ENCODE peak calls at places on chromosomes 12 and 14, in eight cellular contexts. T is cardiac muscle cell, F is NT2/D1, X is spleen, Y is A673, Z is fibroblast of lung, U is tibial artery, G is heart left ventricle. K is an unnamed sample. For H3K36me3, the result is how much of the 10 kb centered on the place peaks cover.

GRCh38 chr14:102594514-102595175 is 2.2 kb downstream of the RCOR1 start:
- DNase-seq in T (peak), F (no peak), X (peak), Y (peak), Z (peak), U (peak), G (no peak), K (no peak)

GRCh38 chr12:96361074-96361473 is 39.2 kb downstream of the CDK17 start:
- DNase-seq in T (no peak), F (no peak), X (no peak), Y (no peak), Z (no peak), U (no peak), G (no peak), K (no peak)

GRCh38 chr12:103801709-103802585 is 39.1 kb downstream of the NT5DC3 start:
- DNase-seq in T (peak), F (no peak), X (no peak), Y (no peak), Z (peak), U (no peak), G (no peak), K (no peak)

GRCh38 chr12:62712561-62712960 is 222.4 kb downstream of the PPM1H start:
- DNase-seq in T (no peak), F (no peak), X (no peak), Y (no peak), Z (no peak), U (no peak), G (no peak), K (no peak)

GRCh38 chr12:130675121-130675520 is 41.0 kb downstream of the RIMBP2 start:
- DNase-seq in T (no peak), F (no peak), X (peak), Y (no peak), Z (no peak), U (no peak), G (no peak), K (no peak)

GRCh38 chr12:75481774-75482173 is 1.2 kb downstream of the GLIPR1 start:
- DNase-seq in T (peak), F (no peak), X (no peak), Y (no peak), Z (peak), U (no peak), G (no peak), K (no peak)

GRCh38 chr12:76307083-76307482 is 41.1 kb downstream of the BBS10 start:
- DNase-seq in T (no peak), F (no peak), X (no peak), Y (no peak), Z (no peak), U (no peak), G (no peak), K (no peak)

GRCh38 chr12:22321620-22322019 is 12.9 kb downstream of the ST8SIA1 start:
- DNase-seq in T (peak), F (no peak), X (peak), Y (no peak), Z (peak), U (peak), G (no peak), K (no peak)

GRCh38 chr12:115402443-115403170 is 718.6 kb upstream of the TBX3 start:
- DNase-seq in T (no peak), F (no peak), X (no peak), Y (no peak), Z (peak), U (no peak), G (no peak), K (no peak)

GRCh38 chr14:32372154-32372553 is 43.1 kb downstream of the AKAP6 start:
- DNase-seq in T (peak), F (no peak), X (no peak), Y (no peak), Z (peak), U (no peak), G (no peak), K (no peak)

GRCh38 chr12:12715459-12716150 is 1.6 kb upstream of the CDKN1B start:
- DNase-seq in T (no peak), F (no peak), X (no peak), Y (no peak), Z (peak), U (no peak), G (no peak), K (no peak)

GRCh38 chr12:127284021-127284420 is 982.9 kb upstream of the TMEM132C start:
- DNase-seq in T (peak), F (no peak), X (no peak), Y (peak), Z (peak), U (no peak), G (no peak), K (no peak)

GRCh38 chr14:59197695-59198262 is 9.3 kb downstream of the DAAM1 start:
- DNase-seq in T (peak), F (no peak), X (no peak), Y (no peak), Z (no peak), U (no peak), G (no peak), K (no peak)

GRCh38 chr12:127629066-127629820 is 637.7 kb upstream of the TMEM132C start:
- DNase-seq in T (no peak), F (no peak), X (no peak), Y (peak), Z (peak), U (no peak), G (no peak), K (no peak)

GRCh38 chr12:2084553-2085296 is 31.9 kb downstream of the CACNA1C start:
- DNase-seq in T (peak), F (no peak), X (no peak), Y (peak), Z (peak), U (peak), G (no peak), K (no peak)

GRCh38 chr12:109296431-109296830 is 12.7 kb downstream of the FOXN4 start:
- DNase-seq in T (no peak), F (no peak), X (no peak), Y (no peak), Z (no peak), U (no peak), G (no peak), K (no peak)

GRCh38 chr14:103243764-103244737 is 90.0 kb upstream of the EIF5 start:
- DNase-seq in T (peak), F (no peak), X (no peak), Y (no peak), Z (peak), U (no peak), G (no peak), K (no peak)

GRCh38 chr12:12492547-12492946 is 70.1 kb downstream of the DUSP16 start:
- DNase-seq in T (no peak), F (no peak), X (no peak), Y (no peak), Z (no peak), U (no peak), G (no peak), K (no peak)

GRCh38 chr14:65446159-65446558 is 33.6 kb downstream of the FUT8 start:
- DNase-seq in T (peak), F (no peak), X (no peak), Y (peak), Z (peak), U (no peak), G (no peak), K (no peak)

GRCh38 chr12:54282949-54283593 is 2.5 kb downstream of the HNRNPA1 start:
- DNase-seq in T (no peak), F (no peak), X (no peak), Y (no peak), Z (no peak), U (no peak), G (no peak), K (no peak)

GRCh38 chr12:105659355-105660075 is 329.0 kb downstream of the C12orf75 start:
- DNase-seq in T (no peak), F (no peak), X (no peak), Y (no peak), Z (peak), U (no peak), G (no peak), K (no peak)

GRCh38 chr14:77598366-77599050 is 17.9 kb downstream of the SPTLC2 start:
- DNase-seq in T (no peak), F (no peak), X (no peak), Y (no peak), Z (no peak), U (no peak), G (no peak), K (no peak)

GRCh38 chr14:103500148-103500990 is 22.3 kb downstream of the CKB start:
- DNase-seq in T (peak), F (peak), X (peak), Y (peak), Z (peak), U (peak), G (peak), K (peak)

GRCh38 chr12:80756875-80757274 is 40.2 kb downstream of the MYF5 start:
- DNase-seq in T (peak), F (no peak), X (no peak), Y (no peak), Z (peak), U (no peak), G (no peak), K (no peak)

GRCh38 chr14:73576391-73576790 is 7.4 kb downstream of the ACOT2 start:
- DNase-seq in T (no peak), F (no peak), X (no peak), Y (no peak), Z (no peak), U (no peak), G (no peak), K (no peak)

GRCh38 chr14:91387996-91388395 is 29.6 kb downstream of the CCDC88C start:
- DNase-seq in T (no peak), F (no peak), X (no peak), Y (no peak), Z (no peak), U (no peak), G (no peak), K (no peak)

GRCh38 chr14:69043007-69043444 is 63.9 kb upstream of the ACTN1 start:
- DNase-seq in T (no peak), F (no peak), X (peak), Y (no peak), Z (no peak), U (peak), G (no peak), K (no peak)

GRCh38 chr12:124298685-124299410 is 4.0 kb downstream of the RFLNA start:
- DNase-seq in T (no peak), F (no peak), X (peak), Y (no peak), Z (no peak), U (no peak), G (no peak), K (no peak)

GRCh38 chr12:131852551-131853299 is 24.5 kb downstream of the MMP17 start:
- DNase-seq in T (peak), F (no peak), X (peak), Y (no peak), Z (peak), U (no peak), G (peak), K (no peak)

GRCh38 chr12:57732726-57733593 is 5.6 kb downstream of the AGAP2 start:
- DNase-seq in T (no peak), F (no peak), X (no peak), Y (no peak), Z (no peak), U (no peak), G (no peak), K (no peak)

GRCh38 chr12:57731411-57732080 is 7.0 kb downstream of the AGAP2 start:
- DNase-seq in T (no peak), F (no peak), X (no peak), Y (no peak), Z (no peak), U (no peak), G (no peak), K (no peak)

GRCh38 chr12:57733928-57734327 is 4.6 kb downstream of the AGAP2 start:
- DNase-seq in T (no peak), F (no peak), X (no peak), Y (no peak), Z (no peak), U (no peak), G (no peak), K (no peak)

GRCh38 chr12:57730336-57731067 is 8.0 kb downstream of the AGAP2 start:
- DNase-seq in T (no peak), F (no peak), X (no peak), Y (no peak), Z (no peak), U (no peak), G (no peak), K (no peak)

DNA sequence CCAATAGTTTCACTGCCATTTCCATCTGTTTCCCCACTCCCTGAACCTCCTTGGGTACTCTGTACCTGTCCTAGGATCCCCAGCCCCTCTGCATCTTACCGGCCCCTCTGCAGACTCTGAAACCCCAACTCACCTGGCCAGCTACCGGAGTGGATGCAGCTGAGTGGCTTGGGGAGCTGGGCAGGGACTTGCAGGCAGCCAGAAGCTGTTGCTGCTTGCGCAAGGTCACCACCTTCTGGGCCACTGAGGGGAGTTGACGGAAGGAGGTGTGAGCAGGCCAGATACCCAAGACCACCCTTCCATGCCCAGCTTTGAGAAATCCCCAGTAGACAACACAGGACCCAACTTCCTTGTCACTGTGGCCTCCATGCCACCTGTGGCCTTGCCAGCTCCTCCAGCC is 6.3 kb downstream of the AGAP2 start:
- DNase-seq in T (no peak), F (no peak), X (no peak), Y (no peak), Z (no peak), U (no peak), G (no peak), K (no peak)
- H3K36me3 ChIP-seq in T (under half), F (under half), X (half or more), Y (under half), Z (under half), U (under half), G (under half), K (under half)

DNA sequence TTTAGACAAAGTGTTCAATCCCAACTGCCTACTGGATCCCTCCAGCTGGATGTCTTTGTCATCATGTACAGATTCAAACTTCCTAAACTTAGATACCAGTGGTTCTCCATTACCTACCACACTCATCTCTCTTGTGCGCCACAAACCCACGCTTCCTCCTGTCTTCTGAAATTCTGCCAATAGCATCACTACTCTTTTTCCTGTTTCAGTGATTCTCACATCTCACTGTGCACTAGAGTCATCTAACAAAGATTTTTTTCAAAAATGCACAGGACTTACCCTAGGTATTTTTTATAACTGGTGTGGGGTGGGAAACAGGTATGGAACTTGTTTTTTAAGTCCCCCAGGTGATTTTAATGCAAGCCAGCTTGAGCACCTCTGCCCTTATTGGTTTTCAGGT is 5.9 kb downstream of the PSMB5 start:
- DNase-seq in T (no peak), F (no peak), X (no peak), Y (no peak), Z (peak), U (no peak), G (no peak), K (no peak)
- H3K36me3 ChIP-seq in T (under half), F (half or more), X (half or more), Y (half or more), Z (under half), U (under half), G (under half), K (under half)

DNA sequence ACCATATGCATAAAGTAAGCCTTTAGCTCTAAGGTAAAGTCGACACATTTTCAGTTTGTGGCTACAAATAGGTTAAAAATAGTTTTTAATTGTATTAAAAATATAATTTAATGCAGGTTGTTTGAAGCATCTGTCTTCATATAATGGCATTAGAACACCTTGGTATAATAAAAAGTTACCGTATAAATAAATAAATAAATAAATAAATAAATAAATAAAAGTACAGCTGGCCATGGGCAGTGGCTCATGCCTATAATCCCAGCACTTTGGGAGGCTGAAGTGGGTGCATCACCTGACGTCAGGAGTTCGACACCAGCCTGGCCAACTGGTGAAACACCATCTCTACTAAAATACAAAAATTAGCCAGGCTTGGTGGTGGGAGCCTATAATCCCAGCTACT is 15.6 kb downstream of the ZFYVE26 start:
- DNase-seq in T (no peak), F (no peak), X (no peak), Y (no peak), Z (no peak), U (no peak), G (no peak), K (no peak)
- H3K36me3 ChIP-seq in T (half or more), F (half or more), X (half or more), Y (under half), Z (under half), U (half or more), G (under half), K (half or more)

GRCh38 chr14:99413172-99413571 is 67.5 kb downstream of the SETD3 start:
- DNase-seq in T (no peak), F (no peak), X (no peak), Y (no peak), Z (peak), U (no peak), G (no peak), K (no peak)
- H3K36me3 ChIP-seq in T (under half), F (under half), X (half or more), Y (under half), Z (under half), U (under half), G (under half), K (under half)